ENCODE peak calls at places on chromosome 9, in six cellular contexts. J, W, G, L, Y and E are unnamed samples.

GRCh38 chr9:127634698-127635097 is 22.6 kb downstream of the STXBP1 start:
- DNase-seq in W (no peak), J (no peak), Y (no peak), L (no peak), G (no peak), E (peak)

GRCh38 chr9:29691758-29692407 is 2118.6 kb upstream of the C9orf72 start:
- DNase-seq in Y (no peak), G (peak), W (no peak), L (no peak), J (no peak), E (peak)

GRCh38 chr9:532707-533106 is 308.8 kb upstream of the DMRT1 start:
- DNase-seq in W (no peak), Y (no peak), L (no peak), J (no peak), G (no peak), E (no peak)

GRCh38 chr9:5111696-5112095 is 73.7 kb downstream of the INSL6 start:
- DNase-seq in Y (no peak), L (no peak), G (no peak), J (peak), W (no peak), E (no peak)

GRCh38 chr9:91908293-91908623 is 41.8 kb downstream of the ROR2 start:
- DNase-seq in L (no peak), G (no peak), J (no peak), Y (no peak), W (no peak), E (no peak)

GRCh38 chr9:124468061-124468740 is 17.9 kb downstream of the ADGRD2 start:
- DNase-seq in J (peak), Y (no peak), W (no peak), L (no peak), G (no peak), E (no peak)

GRCh38 chr9:77977210-77977611 is 54.4 kb downstream of the GNAQ start:
- DNase-seq in W (peak), L (no peak), J (peak), Y (no peak), G (peak), E (peak)

GRCh38 chr9:126114850-126115460 is 211.7 kb upstream of the MVB12B start:
- DNase-seq in G (peak), Y (no peak), W (no peak), J (peak), L (no peak), E (no peak)

GRCh38 chr9:8924529-8924928 is 1125.0 kb upstream of the DMAC1 start:
- DNase-seq in W (no peak), L (no peak), J (no peak), Y (no peak), G (no peak), E (peak)

GRCh38 chr9:37902804-37903580 is 935 bp downstream of the SLC25A51 start:
- DNase-seq in G (peak), Y (no peak), J (no peak), L (no peak), W (no peak), E (peak)

GRCh38 chr9:81589819-81590218 is 99.5 kb downstream of the TLE1 start:
- DNase-seq in Y (no peak), L (no peak), G (no peak), J (no peak), W (no peak), E (no peak)

GRCh38 chr9:97188545-97188944 is 118.9 kb upstream of the CCDC180 start:
- DNase-seq in G (no peak), W (no peak), L (no peak), J (no peak), Y (no peak), E (no peak)

GRCh38 chr9:32004431-32005076 is 379.9 kb upstream of the ACO1 start:
- DNase-seq in J (no peak), G (no peak), W (no peak), L (no peak), Y (no peak), E (no peak)

GRCh38 chr9:89549031-89549644 is 51.2 kb upstream of the SEMA4D start:
- DNase-seq in Y (no peak), J (peak), G (peak), W (peak), L (peak), E (peak)

GRCh38 chr9:128713411-128713780 is 10.5 kb downstream of the ZDHHC12 start:
- DNase-seq in J (peak), L (no peak), W (no peak), G (no peak), Y (no peak), E (no peak)

GRCh38 chr9:100419166-100419565 is 7.8 kb upstream of the MSANTD3 start:
- DNase-seq in W (no peak), G (no peak), J (no peak), L (no peak), Y (no peak), E (no peak)

GRCh38 chr9:110996436-110997224 is 41.6 kb downstream of the LPAR1 start:
- DNase-seq in Y (no peak), W (no peak), J (no peak), G (peak), L (peak), E (peak)

GRCh38 chr9:124263158-124263557 is 5.4 kb downstream of the NEK6 start:
- DNase-seq in L (no peak), J (no peak), W (no peak), G (no peak), Y (no peak), E (peak)

GRCh38 chr9:135137398-135137832 is 49.9 kb downstream of the OLFM1 start:
- DNase-seq in G (no peak), W (no peak), J (no peak), Y (no peak), L (no peak), E (peak)

GRCh38 chr9:18626046-18626698 is 152.2 kb downstream of the ADAMTSL1 start:
- DNase-seq in W (no peak), G (peak), J (no peak), L (no peak), Y (no peak), E (no peak)

GRCh38 chr9:107976767-107977166 is 487.2 kb upstream of the KLF4 start:
- DNase-seq in Y (peak), G (peak), L (no peak), W (peak), J (peak), E (no peak)

GRCh38 chr9:91991621-91992435 is 41.8 kb upstream of the ROR2 start:
- DNase-seq in G (no peak), L (peak), J (no peak), Y (no peak), W (no peak), E (peak)

GRCh38 chr9:106859957-106860715 is 2.8 kb upstream of the ZNF462 start:
- DNase-seq in W (peak), G (peak), L (no peak), J (peak), Y (no peak), E (no peak)

GRCh38 chr9:124264812-124265211 is 7.1 kb downstream of the NEK6 start:
- DNase-seq in J (no peak), G (no peak), L (no peak), W (no peak), Y (no peak), E (peak)

GRCh38 chr9:84229186-84229585 is 111.4 kb downstream of the SLC28A3 start:
- DNase-seq in J (no peak), W (no peak), Y (no peak), L (no peak), G (no peak), E (no peak)

GRCh38 chr9:2227468-2227867 is 212.3 kb downstream of the SMARCA2 start:
- DNase-seq in G (no peak), J (no peak), Y (no peak), L (no peak), W (no peak), E (peak)

GRCh38 chr9:93814561-93814960 is 140.6 kb downstream of the BARX1 start:
- DNase-seq in J (no peak), Y (no peak), G (no peak), L (no peak), W (no peak), E (no peak)

GRCh38 chr9:119609277-119609971 is 240.2 kb upstream of the BRINP1 start:
- DNase-seq in G (no peak), W (no peak), J (no peak), Y (no peak), L (no peak), E (no peak)

GRCh38 chr9:297104-297794 is 82.6 kb downstream of the DOCK8 start:
- DNase-seq in G (peak), W (no peak), Y (peak), J (peak), L (no peak), E (peak)

GRCh38 chr9:7560669-7561305 is 238.8 kb downstream of the DMAC1 start:
- DNase-seq in G (no peak), W (no peak), J (no peak), L (no peak), Y (no peak), E (no peak)

GRCh38 chr9:137188490-137189296 is at the start of the genes ANAPC2 and SSNA1:
- DNase-seq in G (peak), L (peak), W (peak), Y (peak), J (peak), E (peak)

GRCh38 chr9:137191691-137192447 is 3.4 kb downstream of the SSNA1 start:
- DNase-seq in J (no peak), W (no peak), Y (no peak), G (no peak), L (no peak), E (no peak)

GRCh38 chr9:137191245-137191644 is 2.8 kb downstream of the SSNA1 start:
- DNase-seq in Y (no peak), L (no peak), J (no peak), W (no peak), G (no peak), E (no peak)

GRCh38 chr9:137189297-137190295 is 1.1 kb downstream of the SSNA1 start:
- DNase-seq in L (no peak), G (no peak), Y (no peak), W (no peak), J (no peak), E (no peak)

GRCh38 chr9:137190315-137190853 is 1.9 kb downstream of the SSNA1 start:
- DNase-seq in L (no peak), W (no peak), Y (no peak), G (no peak), J (no peak), E (no peak)
- H3K4me3 ChIP-seq in L (peak), W (peak), Y (no peak), G (no peak), J (peak), E (no peak)

GRCh38 chr9:14690986-14691730 is 2.1 kb downstream of the ZDHHC21 start:
- DNase-seq in W (no peak), Y (no peak), J (no peak), G (no peak), L (no peak), E (no peak)

GRCh38 chr9:14692536-14692917 is 705 bp downstream of the ZDHHC21 start:
- DNase-seq in Y (no peak), W (no peak), L (no peak), G (no peak), J (no peak), E (no peak)

DNA sequence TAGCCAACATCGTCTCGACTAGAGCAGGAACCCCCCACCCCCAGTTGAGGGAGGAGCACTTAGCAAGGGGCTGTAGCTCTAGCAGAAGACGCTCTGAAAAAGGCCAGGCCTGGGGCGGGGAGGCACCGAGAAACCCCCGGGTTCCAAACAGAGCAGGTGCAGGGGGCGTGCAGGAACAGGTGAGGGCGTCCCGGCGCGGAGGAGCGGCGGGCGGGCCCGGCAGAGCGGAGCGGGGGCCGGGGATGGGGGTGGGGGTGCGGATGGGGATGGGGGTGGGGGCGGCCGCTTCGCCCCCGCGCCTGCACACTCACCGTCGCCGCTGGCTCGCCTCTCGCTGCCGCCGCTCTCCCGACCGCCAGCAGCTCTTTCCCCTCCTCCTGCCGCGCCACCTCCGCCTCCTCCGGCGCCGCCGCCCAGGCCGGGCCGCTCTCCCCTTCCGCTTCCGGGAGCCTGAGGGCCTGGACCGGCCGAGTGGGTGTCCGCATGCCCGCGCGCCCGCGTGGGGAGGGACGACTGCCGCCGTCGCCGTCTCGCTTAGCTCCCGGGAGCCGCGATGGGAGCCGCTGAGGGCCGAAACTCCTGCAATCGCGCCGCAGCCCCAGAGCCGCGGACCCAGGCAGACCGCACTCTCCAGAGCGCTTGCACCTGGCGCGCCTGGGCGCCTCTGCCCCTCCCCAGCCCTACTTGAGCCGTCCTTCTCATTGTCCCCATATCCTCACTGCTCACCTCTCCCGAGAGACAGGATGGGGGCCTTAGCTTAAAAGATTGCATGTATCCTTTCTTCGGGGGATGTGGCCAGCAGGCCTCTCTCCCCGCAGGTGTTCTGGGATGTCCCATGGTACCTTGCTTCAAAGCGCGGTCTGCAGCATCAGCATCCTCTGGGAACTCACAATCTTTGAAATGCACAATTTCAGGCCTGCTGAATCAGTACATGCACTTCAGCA is at the start of gene ZDHHC21:
- DNase-seq in W (peak), Y (peak), G (peak), L (no peak), J (peak), E (peak)
- TF ChIP-seq CTCF in W (no peak), Y (no peak), G (no peak), L (no peak), J (no peak), E (no peak)

GRCh38 chr9:88392549-88392948 is 4.3 kb downstream of the SPIN1 start:
- DNase-seq in G (no peak), W (no peak), J (no peak), Y (no peak), L (no peak), E (no peak)

GRCh38 chr9:88387733-88388202 is 476 bp upstream of the SPIN1 start:
- DNase-seq in Y (no peak), J (peak), W (peak), G (peak), L (peak), E (peak)

GRCh38 chr9:88388886-88389617 is 808 bp downstream of the SPIN1 start:
- DNase-seq in L (no peak), Y (no peak), W (peak), J (no peak), G (peak), E (peak)

GRCh38 chr9:88388203-88388885 is at the start of gene SPIN1:
- DNase-seq in J (peak), Y (no peak), W (peak), G (no peak), L (no peak), E (peak)

DNA sequence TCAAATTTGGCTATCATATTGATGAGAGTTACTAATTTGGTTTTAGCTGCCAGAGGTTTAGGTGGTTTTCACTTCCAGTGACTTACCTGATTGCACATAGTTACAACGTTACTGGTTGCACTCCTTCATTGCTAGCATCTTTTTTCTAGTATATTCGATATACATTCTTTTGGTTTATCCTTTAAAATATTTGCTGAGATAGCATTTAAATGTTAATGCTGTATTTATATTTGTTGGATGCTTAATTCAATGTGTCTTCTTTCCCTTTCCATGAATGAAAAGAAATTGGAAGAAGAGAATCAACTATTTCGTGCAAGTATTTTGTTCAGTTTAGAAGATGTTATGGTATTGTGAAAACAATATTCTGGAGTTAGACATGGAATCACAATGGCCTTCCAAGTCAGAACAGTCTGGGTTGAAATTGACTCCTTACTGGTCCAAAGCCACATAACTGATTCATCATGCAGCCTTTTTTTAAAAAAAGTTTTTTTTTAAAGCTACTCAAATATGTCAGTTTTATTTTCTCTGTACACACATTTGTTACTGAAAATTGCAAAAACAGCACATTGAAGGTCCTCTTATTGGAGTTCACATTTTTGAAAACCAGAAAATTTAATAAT is 2.2 kb downstream of the SPIN1 start:
- DNase-seq in L (no peak), G (no peak), W (no peak), Y (no peak), J (no peak), E (peak)
- H3K4me3 ChIP-seq in L (peak), G (no peak), W (no peak), Y (no peak), J (no peak), E (no peak)

DNA sequence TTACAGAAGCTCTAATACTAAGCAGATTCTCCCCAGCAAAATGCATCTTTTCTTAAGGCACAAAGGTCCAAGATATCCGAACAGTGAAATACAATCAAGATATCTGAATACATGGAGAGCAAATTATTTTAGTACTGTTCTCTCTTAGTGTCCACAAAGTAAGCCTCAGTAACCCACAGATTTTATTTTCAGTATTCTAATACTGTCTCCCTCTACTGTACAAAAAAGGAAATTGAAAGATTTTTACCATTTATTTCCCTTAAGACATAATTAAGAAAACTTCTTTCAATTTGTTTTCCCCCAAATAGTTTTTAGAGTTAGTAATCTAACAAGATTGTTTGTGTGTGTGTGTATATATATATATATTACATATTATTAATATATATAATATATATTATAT is 24.7 kb upstream of the NOL6 start:
- DNase-seq in Y (no peak), J (no peak), L (no peak), G (no peak), W (no peak), E (no peak)
- TF ChIP-seq CTCF in Y (no peak), J (peak), L (no peak), G (peak), W (peak), E (peak)

GRCh38 chr9:21560281-21560745 is 78.2 kb upstream of the IFNE start:
- DNase-seq in G (no peak), Y (no peak), L (no peak), J (no peak), W (no peak), E (no peak)
- H3K4me3 ChIP-seq in G (peak), Y (no peak), L (peak), J (peak), W (peak), E (peak)

GRCh38 chr9:88535226-88535931 is 401 bp downstream of the NXNL2 start:
- DNase-seq in G (no peak), J (no peak), L (no peak), Y (no peak), W (no peak), E (no peak)
- TF ChIP-seq CTCF in G (peak), J (no peak), L (no peak), Y (no peak), W (no peak), E (no peak)

GRCh38 chr9:22100626-22101025 is 91.5 kb upstream of the CDKN2B start:
- DNase-seq in J (no peak), G (no peak), W (no peak), Y (no peak), L (no peak), E (no peak)

GRCh38 chr9:22098636-22099332 is 89.7 kb upstream of the CDKN2B start:
- DNase-seq in G (peak), Y (no peak), J (no peak), W (no peak), L (no peak), E (peak)

GRCh38 chr9:22105005-22105722 is 96.1 kb upstream of the CDKN2B start:
- DNase-seq in G (no peak), J (no peak), L (no peak), Y (no peak), W (no peak), E (no peak)

GRCh38 chr9:22103650-22104575 is 94.8 kb upstream of the CDKN2B start:
- DNase-seq in G (peak), Y (no peak), J (no peak), W (no peak), L (no peak), E (peak)

GRCh38 chr9:22102347-22103053 is 93.4 kb upstream of the CDKN2B start:
- DNase-seq in J (no peak), W (no peak), G (no peak), Y (no peak), L (no peak), E (no peak)
- H3K4me3 ChIP-seq in J (no peak), W (no peak), G (no peak), Y (no peak), L (no peak), E (no peak)

GRCh38 chr9:36341936-36342577 is 58.0 kb downstream of the RNF38 start:
- DNase-seq in W (no peak), G (no peak), J (no peak), Y (no peak), L (no peak), E (peak)

GRCh38 chr9:36346578-36346977 is 53.5 kb downstream of the RNF38 start:
- DNase-seq in J (no peak), Y (no peak), G (no peak), W (no peak), L (no peak), E (no peak)

GRCh38 chr9:36345103-36345846 is 54.8 kb downstream of the RNF38 start:
- DNase-seq in G (no peak), J (no peak), W (no peak), L (no peak), Y (no peak), E (no peak)
- TF ChIP-seq CTCF in G (peak), J (no peak), W (peak), L (peak), Y (no peak), E (no peak)

DNA sequence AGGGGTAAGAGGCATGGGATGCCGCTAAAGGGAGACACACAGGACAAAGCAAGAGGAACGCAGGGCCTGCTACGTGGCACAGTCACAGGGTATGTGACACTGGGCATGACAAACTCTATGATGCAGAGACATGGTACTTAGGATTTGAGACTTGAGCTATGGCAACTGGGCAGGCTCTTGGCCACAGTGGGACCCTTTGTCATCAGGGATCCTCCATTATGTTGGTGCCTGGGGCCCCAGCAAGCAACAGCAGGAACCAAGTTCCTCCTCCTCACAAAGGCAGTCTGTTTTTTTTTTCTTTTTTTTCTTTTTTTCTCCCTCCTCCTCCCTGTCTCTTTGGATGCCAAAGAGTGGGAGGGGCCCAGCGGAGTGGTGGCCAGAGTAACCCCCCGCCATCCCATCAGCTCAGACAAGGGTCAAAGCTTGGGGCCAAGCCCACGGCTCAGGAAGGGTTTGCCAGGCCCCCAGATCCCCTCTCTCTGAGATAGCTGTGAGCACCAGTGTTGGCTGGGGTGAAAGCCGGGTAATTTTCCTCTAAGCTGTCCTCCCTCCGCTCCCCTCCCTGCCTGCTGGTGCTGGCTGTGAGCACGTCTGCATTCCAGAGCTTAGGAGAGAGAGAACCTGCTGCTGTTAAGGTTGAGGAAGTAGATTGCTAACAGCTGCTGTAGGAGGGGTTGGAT is 21.1 kb downstream of the GSN start:
- DNase-seq in L (no peak), G (peak), W (peak), Y (no peak), J (peak), E (no peak)
- H3K4me3 ChIP-seq in L (no peak), G (no peak), W (peak), Y (peak), J (no peak), E (no peak)